ENCODE peak calls at places on chromosomes 16 and 17, in eight cellular contexts. V, M, T, U, Y, N, D and W are unnamed samples.

GRCh38 chr16:46853713-46854443 is 22.9 kb upstream of the C16orf87 start:
- DNase-seq in V (peak), M (no peak), T (peak), U (peak), Y (no peak), N (peak), D (no peak), W (no peak)

GRCh38 chr17:1181769-1182137 is 2.0 kb upstream of the ABR start:
- DNase-seq in V (no peak), M (no peak), T (no peak), U (no peak), Y (no peak), N (no peak), D (no peak), W (no peak)

GRCh38 chr17:7880076-7880868 is 8.3 kb upstream of the CHD3 start:
- DNase-seq in V (no peak), M (no peak), T (no peak), U (no peak), Y (no peak), N (no peak), D (no peak), W (no peak)

GRCh38 chr16:83206426-83206825 is 579.7 kb downstream of the CDH13 start:
- DNase-seq in V (no peak), M (no peak), T (no peak), U (no peak), Y (no peak), N (no peak), D (no peak), W (no peak)

GRCh38 chr16:76913046-76913445 is 277.9 kb upstream of the MON1B start:
- DNase-seq in V (no peak), M (no peak), T (no peak), U (no peak), Y (no peak), N (no peak), D (no peak), W (no peak)

GRCh38 chr16:19210175-19210924 is 42.3 kb downstream of the SYT17 start:
- DNase-seq in V (no peak), M (no peak), T (peak), U (no peak), Y (no peak), N (no peak), D (no peak), W (no peak)

GRCh38 chr17:76585048-76585648 is 512 bp downstream of the ST6GALNAC2 start:
- DNase-seq in V (no peak), M (no peak), T (no peak), U (no peak), Y (no peak), N (peak), D (no peak), W (no peak)

GRCh38 chr17:58679263-58680037 is 12.4 kb downstream of the TEX14 start:
- DNase-seq in V (no peak), M (no peak), T (no peak), U (no peak), Y (no peak), N (no peak), D (no peak), W (no peak)

GRCh38 chr16:68662035-68662434 is 16.9 kb downstream of the CDH3 start:
- DNase-seq in V (no peak), M (no peak), T (no peak), U (no peak), Y (no peak), N (no peak), D (no peak), W (no peak)

GRCh38 chr17:76333673-76334505 is 19.8 kb downstream of the PRPSAP1 start:
- DNase-seq in V (no peak), M (no peak), T (no peak), U (no peak), Y (no peak), N (no peak), D (no peak), W (no peak)

GRCh38 chr17:80706454-80706853 is 161.8 kb downstream of the RPTOR start:
- DNase-seq in V (no peak), M (no peak), T (peak), U (no peak), Y (no peak), N (no peak), D (no peak), W (no peak)

GRCh38 chr17:42424991-42425610 is 2.0 kb upstream of the CAVIN1 start:
- DNase-seq in V (no peak), M (no peak), T (no peak), U (no peak), Y (no peak), N (no peak), D (no peak), W (no peak)

GRCh38 chr16:79599837-79600635 is 501 bp downstream of the MAF start:
- DNase-seq in V (peak), M (no peak), T (peak), U (no peak), Y (peak), N (peak), D (no peak), W (no peak)

GRCh38 chr16:83549836-83550569 is 257.8 kb upstream of the HSBP1 start:
- DNase-seq in V (no peak), M (no peak), T (no peak), U (no peak), Y (no peak), N (no peak), D (no peak), W (no peak)

GRCh38 chr17:20066253-20066652 is 57.1 kb downstream of the SPECC1 start:
- DNase-seq in V (no peak), M (no peak), T (no peak), U (peak), Y (no peak), N (no peak), D (peak), W (no peak)

GRCh38 chr16:66843191-66843590 is 1.0 kb upstream of the CA7 start:
- DNase-seq in V (no peak), M (no peak), T (no peak), U (no peak), Y (no peak), N (no peak), D (no peak), W (no peak)

GRCh38 chr17:36884495-36885160 is 52.6 kb upstream of the LHX1 start:
- DNase-seq in V (no peak), M (no peak), T (no peak), U (no peak), Y (no peak), N (no peak), D (no peak), W (no peak)

GRCh38 chr17:9367186-9367585 is 208.4 kb downstream of the STX8 start:
- DNase-seq in V (no peak), M (no peak), T (no peak), U (no peak), Y (no peak), N (no peak), D (no peak), W (no peak)

GRCh38 chr16:193441-193840 is 13.2 kb downstream of the HBQ1 start:
- DNase-seq in V (no peak), M (no peak), T (no peak), U (no peak), Y (no peak), N (no peak), D (no peak), W (no peak)

GRCh38 chr16:27259710-27260109 is 8.9 kb downstream of the NSMCE1 start:
- DNase-seq in V (no peak), M (no peak), T (no peak), U (no peak), Y (no peak), N (no peak), D (no peak), W (no peak)

GRCh38 chr17:14298221-14298994 is 2.5 kb upstream of the HS3ST3B1 start:
- DNase-seq in V (no peak), M (no peak), T (no peak), U (no peak), Y (no peak), N (no peak), D (no peak), W (peak)

GRCh38 chr17:27319536-27320221 is 25.8 kb downstream of the WSB1 start:
- DNase-seq in V (no peak), M (no peak), T (peak), U (no peak), Y (no peak), N (no peak), D (no peak), W (no peak)

GRCh38 chr16:6880263-6880662 is 452.4 kb upstream of the RBFOX1 start:
- DNase-seq in V (no peak), M (no peak), T (no peak), U (no peak), Y (no peak), N (no peak), D (no peak), W (no peak)